ENCODE peak calls at places on chromosomes 5 and 9, in five cellular contexts. N, V, J, X and B are unnamed samples.

GRCh38 chr9:14434971-14435718 is 121.2 kb upstream of the NFIB start:
- DNase-seq in V (no peak), J (no peak), N (no peak), X (no peak), B (no peak)

GRCh38 chr9:77454668-77455067 is 193.5 kb downstream of the GNA14 start:
- DNase-seq in J (peak), N (no peak), X (no peak), V (no peak), B (no peak)

GRCh38 chr5:167642779-167643517 is 648.5 kb upstream of the WWC1 start:
- DNase-seq in J (peak), V (no peak), X (no peak), N (peak), B (no peak)

GRCh38 chr5:123875444-123876264 is 363.7 kb downstream of the CSNK1G3 start:
- DNase-seq in V (no peak), J (no peak), X (no peak), N (no peak), B (no peak)

GRCh38 chr9:133837644-133838597 is 99.8 kb upstream of the SARDH start:
- DNase-seq in V (no peak), J (no peak), X (no peak), N (no peak), B (no peak)

GRCh38 chr5:124825250-124825982 is 79.0 kb upstream of the ZNF608 start:
- DNase-seq in J (no peak), N (no peak), X (no peak), V (no peak), B (peak)

GRCh38 chr5:3597727-3598082 is 2.1 kb downstream of the IRX1 start:
- DNase-seq in J (no peak), X (no peak), V (no peak), N (no peak), B (no peak)

GRCh38 chr5:11588803-11589202 is 315.4 kb downstream of the CTNND2 start:
- DNase-seq in V (no peak), J (no peak), N (no peak), X (no peak), B (no peak)

GRCh38 chr9:109986423-109987055 is 206.5 kb downstream of the PALM2AKAP2 start:
- DNase-seq in V (no peak), X (no peak), N (peak), J (peak), B (no peak)

GRCh38 chr5:107577551-107577950 is 93.2 kb downstream of the EFNA5 start:
- DNase-seq in N (no peak), X (no peak), J (no peak), V (no peak), B (no peak)

GRCh38 chr5:66810747-66811355 is 214.7 kb downstream of the MAST4 start:
- DNase-seq in N (no peak), X (no peak), J (no peak), V (no peak), B (no peak)

GRCh38 chr5:88245893-88246244 is 22.8 kb downstream of the TMEM161B start:
- DNase-seq in J (no peak), V (no peak), N (no peak), X (no peak), B (no peak)

GRCh38 chr5:89729623-89730390 is 679.7 kb downstream of the CETN3 start:
- DNase-seq in N (peak), X (no peak), J (no peak), V (no peak), B (no peak)

GRCh38 chr5:36728697-36729543 is 122.5 kb downstream of the SLC1A3 start:
- DNase-seq in V (no peak), J (peak), X (no peak), N (peak), B (no peak)

GRCh38 chr9:124040935-124041816 is 29.6 kb downstream of the LHX2 start:
- DNase-seq in J (no peak), V (peak), X (no peak), N (no peak), B (peak)

GRCh38 chr5:146699729-146700430 is 178.7 kb downstream of the PPP2R2B start:
- DNase-seq in N (no peak), X (no peak), J (no peak), V (no peak), B (no peak)

GRCh38 chr5:79109527-79110492 is 1.8 kb upstream of the BHMT start:
- DNase-seq in V (no peak), J (no peak), X (no peak), N (no peak), B (no peak)

GRCh38 chr9:123684393-123685149 is 245.4 kb downstream of the DENND1A start:
- DNase-seq in V (no peak), N (no peak), J (no peak), X (no peak), B (no peak)

GRCh38 chr5:84986688-84987087 is 602.0 kb upstream of the EDIL3 start:
- DNase-seq in V (no peak), X (no peak), J (no peak), N (no peak), B (no peak)

GRCh38 chr5:35821513-35821912 is 35.2 kb upstream of the IL7R start:
- DNase-seq in X (no peak), N (no peak), J (no peak), V (no peak), B (no peak)

GRCh38 chr5:177515580-177515979 is 1.2 kb downstream of the DDX41 start:
- DNase-seq in J (no peak), X (no peak), V (no peak), N (no peak), B (no peak)

GRCh38 chr9:108333406-108334031 is 522.3 kb downstream of the ACTL7B start:
- DNase-seq in J (no peak), V (no peak), X (no peak), N (no peak), B (no peak)

GRCh38 chr5:112742424-112742823 is 4.7 kb downstream of the APC start:
- DNase-seq in J (no peak), V (no peak), X (no peak), N (no peak), B (no peak)

GRCh38 chr5:112902561-112902960 is 19.5 kb downstream of the REEP5 start:
- DNase-seq in V (no peak), X (no peak), N (no peak), J (no peak), B (no peak)

GRCh38 chr9:16866542-16866941 is 3.9 kb downstream of the BNC2 start:
- DNase-seq in N (no peak), V (no peak), J (no peak), X (no peak), B (no peak)

GRCh38 chr5:96714951-96715451 is 52.8 kb downstream of the CAST start:
- DNase-seq in N (no peak), J (peak), V (peak), X (peak), B (no peak)

GRCh38 chr9:109264865-109265532 is 55.9 kb downstream of the EPB41L4B start:
- DNase-seq in N (no peak), V (peak), X (no peak), J (no peak), B (no peak)

GRCh38 chr5:38112930-38113329 is 145.4 kb upstream of the EGFLAM start:
- DNase-seq in J (no peak), N (no peak), X (no peak), V (no peak), B (no peak)

GRCh38 chr5:154985126-154985525 is 28.4 kb upstream of the KIF4B start:
- DNase-seq in J (no peak), N (no peak), V (no peak), X (no peak), B (no peak)

GRCh38 chr5:54470191-54470590 is 14.7 kb downstream of the HSPB3 start:
- DNase-seq in J (peak), V (no peak), N (no peak), X (no peak), B (no peak)

GRCh38 chr9:129021091-129021490 is 7.0 kb downstream of the SH3GLB2 start:
- DNase-seq in J (no peak), V (peak), X (no peak), N (no peak), B (no peak)

GRCh38 chr5:156879665-156880285 is 29.7 kb downstream of the PPP1R2B start:
- DNase-seq in J (no peak), X (no peak), N (no peak), V (no peak), B (no peak)
- TF ChIP-seq CTCF in J (no peak), X (no peak), N (no peak), V (no peak), B (no peak)

GRCh38 chr5:173395257-173395932 is 67.2 kb upstream of the STC2 start:
- DNase-seq in V (no peak), X (no peak), N (peak), J (peak), B (no peak)
- TF ChIP-seq CTCF in V (no peak), X (no peak), N (no peak), J (peak), B (no peak)

DNA sequence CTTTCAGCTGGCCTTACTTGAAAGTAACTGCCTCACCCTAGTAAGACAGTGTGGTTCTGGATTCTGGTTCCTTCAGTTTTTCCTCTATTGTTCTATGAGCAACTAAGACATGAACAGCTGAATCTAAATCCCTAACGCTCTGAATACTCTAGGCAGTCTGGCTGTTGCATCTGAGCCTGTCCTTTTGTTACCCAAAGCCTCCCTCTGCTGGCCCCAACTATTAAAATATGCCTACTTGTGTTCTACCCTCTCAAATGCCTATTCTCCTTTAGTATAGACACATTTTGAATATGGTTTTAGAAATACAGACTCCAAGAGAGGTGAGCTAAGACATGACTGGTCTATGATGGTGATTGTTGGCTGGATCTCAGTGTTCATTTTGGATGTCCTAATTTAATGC is 1203.6 kb upstream of the DMAC1 start:
- DNase-seq in N (no peak), V (no peak), X (no peak), J (no peak), B (no peak)
- TF ChIP-seq CTCF in N (no peak), V (no peak), X (no peak), J (no peak), B (no peak)

GRCh38 chr5:165508286-165508685 is 2002.9 kb downstream of the MAT2B start:
- DNase-seq in N (no peak), J (no peak), V (no peak), X (no peak), B (no peak)

GRCh38 chr5:165502893-165503696 is 1997.7 kb downstream of the MAT2B start:
- DNase-seq in X (no peak), J (no peak), N (no peak), V (no peak), B (no peak)

GRCh38 chr5:165504716-165505115 is 1999.3 kb downstream of the MAT2B start:
- DNase-seq in V (no peak), J (no peak), X (no peak), N (no peak), B (no peak)

GRCh38 chr5:165508861-165509260 is 2003.4 kb downstream of the MAT2B start:
- DNase-seq in V (no peak), N (no peak), X (no peak), J (no peak), B (no peak)
- TF ChIP-seq CTCF in V (no peak), N (no peak), X (no peak), J (peak), B (no peak)

GRCh38 chr5:144139586-144139985 is 30.9 kb downstream of the YIPF5 start:
- DNase-seq in J (no peak), N (no peak), V (no peak), X (no peak), B (no peak)
- TF ChIP-seq CTCF in J (no peak), N (no peak), V (no peak), X (no peak), B (no peak)

GRCh38 chr9:114419796-114420195 is 32.0 kb upstream of the AKNA start:
- DNase-seq in V (no peak), N (no peak), J (no peak), X (no peak), B (no peak)

GRCh38 chr9:114416290-114416689 is 28.5 kb upstream of the AKNA start:
- DNase-seq in J (no peak), X (no peak), N (no peak), V (no peak), B (no peak)

GRCh38 chr9:114413909-114414308 is 26.1 kb upstream of the AKNA start:
- DNase-seq in J (peak), X (no peak), N (no peak), V (no peak), B (no peak)

GRCh38 chr9:114418053-114418452 is 30.3 kb upstream of the AKNA start:
- DNase-seq in X (no peak), V (no peak), J (no peak), N (no peak), B (no peak)

GRCh38 chr9:114417511-114417910 is 29.7 kb upstream of the AKNA start:
- DNase-seq in J (peak), X (no peak), N (peak), V (no peak), B (no peak)
- TF ChIP-seq CTCF in J (peak), X (no peak), N (no peak), V (no peak), B (no peak)

GRCh38 chr5:133781446-133781845 is 169.1 kb upstream of the FSTL4 start:
- DNase-seq in J (no peak), N (no peak), X (no peak), V (no peak), B (no peak)

GRCh38 chr5:133777951-133778350 is 165.6 kb upstream of the FSTL4 start:
- DNase-seq in N (no peak), J (no peak), V (no peak), X (no peak), B (no peak)

GRCh38 chr5:133780619-133781280 is 168.4 kb upstream of the FSTL4 start:
- DNase-seq in V (no peak), N (no peak), X (no peak), J (no peak), B (no peak)

GRCh38 chr5:133778636-133779035 is 166.3 kb upstream of the FSTL4 start:
- DNase-seq in N (no peak), J (no peak), V (no peak), X (no peak), B (no peak)

DNA sequence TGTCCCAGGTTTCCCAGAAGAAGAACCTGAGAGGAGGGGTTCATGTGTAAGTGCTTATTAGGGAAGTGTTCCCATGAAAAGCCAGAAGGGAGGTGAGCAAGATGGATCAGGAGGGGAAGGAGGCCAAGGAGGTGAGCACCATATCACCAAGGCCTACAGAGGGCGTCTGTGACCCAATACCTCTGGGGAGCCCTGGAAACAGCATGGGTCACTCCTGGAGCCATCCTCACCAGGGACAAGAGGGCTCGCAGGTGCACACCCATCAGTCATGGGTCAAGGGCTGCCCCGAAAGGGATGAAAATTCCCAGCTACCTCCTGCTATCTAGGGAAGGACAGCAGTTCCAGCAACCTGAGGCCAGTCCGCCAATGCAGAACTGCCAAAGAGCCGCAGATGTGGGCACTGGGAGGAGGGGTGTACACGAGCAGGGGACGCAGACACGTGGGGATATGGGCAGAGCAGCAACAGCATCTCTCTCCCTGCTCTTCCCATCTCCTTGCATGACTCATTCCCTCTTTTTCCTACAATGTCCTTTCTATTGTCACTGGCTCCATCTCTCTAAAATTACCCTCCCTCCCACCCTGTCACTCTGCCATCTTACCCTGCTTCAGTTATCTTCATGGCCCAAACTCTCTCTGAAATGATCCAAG is 167.6 kb upstream of the FSTL4 start:
- DNase-seq in V (no peak), N (no peak), J (no peak), X (no peak), B (no peak)
- TF ChIP-seq CTCF in V (no peak), N (no peak), J (no peak), X (no peak), B (no peak)

DNA sequence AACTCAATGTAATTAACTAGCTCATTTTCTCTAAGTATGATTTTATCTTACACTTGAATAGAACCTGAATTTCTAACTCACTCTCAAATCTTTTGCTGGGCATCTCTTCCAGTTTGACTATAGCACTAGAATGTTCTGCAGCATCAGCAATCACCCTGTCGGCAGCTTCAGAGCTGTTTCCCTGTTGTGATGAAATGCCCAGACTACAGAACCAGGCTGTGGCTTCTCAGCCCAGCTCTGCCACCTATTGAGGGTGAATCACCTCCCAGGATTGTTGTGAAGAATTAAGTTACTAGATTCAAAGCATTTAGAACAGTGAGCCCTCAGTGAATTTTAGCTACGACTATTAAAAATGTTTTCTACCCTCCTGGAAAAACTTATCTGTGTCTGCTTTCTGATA is 90.4 kb upstream of the ANKRD55 start:
- DNase-seq in X (no peak), J (peak), V (no peak), N (peak), B (no peak)
- TF ChIP-seq CTCF in X (no peak), J (no peak), V (no peak), N (no peak), B (no peak)

GRCh38 chr9:93826209-93826608 is 128.9 kb downstream of the BARX1 start:
- DNase-seq in V (no peak), X (no peak), N (no peak), J (no peak), B (peak)
- TF ChIP-seq CTCF in V (no peak), X (peak), N (peak), J (peak), B (no peak)

GRCh38 chr5:150163547-150164059 is 3.0 kb upstream of the CDX1 start:
- DNase-seq in J (no peak), N (no peak), V (peak), X (peak), B (no peak)

GRCh38 chr5:150162142-150162513 is 4.5 kb upstream of the CDX1 start:
- DNase-seq in V (no peak), J (no peak), N (no peak), X (no peak), B (no peak)

GRCh38 chr5:150163035-150163434 is 3.5 kb upstream of the CDX1 start:
- DNase-seq in N (no peak), V (no peak), X (no peak), J (no peak), B (no peak)

GRCh38 chr5:150164640-150165039 is 1.9 kb upstream of the CDX1 start:
- DNase-seq in J (no peak), N (no peak), X (no peak), V (no peak), B (no peak)

GRCh38 chr5:150164211-150164610 is 2.4 kb upstream of the CDX1 start:
- DNase-seq in J (no peak), V (no peak), N (no peak), X (no peak), B (no peak)
- TF ChIP-seq CTCF in J (no peak), V (no peak), N (no peak), X (no peak), B (no peak)